ENCODE peak calls at places on chromosomes 5 and 9, in ten cellular contexts. T is OCI-LY7; R is CD4-positive, alpha-beta T cell; K is sigmoid colon; W is heart right ventricle; Z is upper lobe of right lung; D is tibial artery; O is fibroblast of lung; C is PC-9; M is brain microvascular endothelial cell. P is an unnamed sample.

GRCh38 chr9:94867281-94867841 is 140.9 kb downstream of the AOPEP start:
- DNase-seq in M (peak), K (peak), T (no peak), W (peak), C (peak), O (peak), Z (peak), D (peak), R (no peak), P (no peak)

GRCh38 chr5:93141969-93142368 is 439.1 kb downstream of the NR2F1-AS1 start:
- DNase-seq in C (no peak), W (no peak), K (no peak), T (no peak), R (no peak), M (no peak), D (no peak), Z (no peak), O (peak), P (no peak)

GRCh38 chr5:157581870-157582269 is 6.3 kb upstream of the ADAM19 start:
- DNase-seq in M (no peak), Z (no peak), D (no peak), T (no peak), O (no peak), C (no peak), W (no peak), R (no peak), K (no peak), P (no peak)

GRCh38 chr9:137295313-137296213 is 6.5 kb downstream of the NRARP start:
- DNase-seq in K (no peak), Z (peak), C (peak), M (no peak), W (peak), T (peak), O (no peak), R (peak), D (no peak), P (no peak)

GRCh38 chr9:68705636-68706578 is 867 bp downstream of the PIP5K1B start:
- DNase-seq in W (peak), D (no peak), T (no peak), R (no peak), Z (no peak), O (peak), M (no peak), C (no peak), K (peak), P (no peak)

GRCh38 chr5:175166013-175166412 is 278.0 kb downstream of the DRD1 start:
- DNase-seq in T (no peak), K (no peak), D (no peak), Z (no peak), C (no peak), M (no peak), O (no peak), W (no peak), R (no peak), P (no peak)

GRCh38 chr5:135051399-135051798 is 17.4 kb upstream of the PITX1 start:
- DNase-seq in T (peak), K (no peak), O (no peak), C (no peak), Z (no peak), D (no peak), R (no peak), M (no peak), W (no peak), P (no peak)

GRCh38 chr5:5483880-5484595 is 61.6 kb downstream of the ICE1 start:
- DNase-seq in D (no peak), W (no peak), K (no peak), T (no peak), R (no peak), Z (no peak), C (no peak), M (peak), O (peak), P (no peak)

GRCh38 chr5:80761966-80762365 is 107.2 kb upstream of the DHFR start:
- DNase-seq in D (no peak), M (no peak), C (no peak), R (no peak), T (no peak), O (no peak), W (no peak), K (no peak), Z (no peak), P (no peak)

GRCh38 chr5:172189693-172190296 is 1.8 kb upstream of the STK10 start:
- DNase-seq in R (no peak), O (no peak), D (no peak), C (no peak), Z (no peak), M (no peak), W (no peak), K (no peak), T (no peak), P (no peak)

GRCh38 chr5:172186114-172186695 is 1.8 kb downstream of the STK10 start:
- DNase-seq in K (peak), W (no peak), Z (no peak), D (no peak), O (no peak), R (no peak), M (no peak), T (no peak), C (no peak), P (no peak)

GRCh38 chr5:172187118-172188032 is 649 bp downstream of the STK10 start:
- DNase-seq in W (peak), Z (peak), O (peak), D (peak), R (peak), C (peak), K (peak), T (peak), M (peak), P (no peak)

GRCh38 chr5:172188033-172188892 is at the start of gene STK10:
- DNase-seq in K (peak), M (peak), O (peak), W (peak), C (peak), T (peak), R (peak), Z (peak), D (peak), P (peak)

DNA sequence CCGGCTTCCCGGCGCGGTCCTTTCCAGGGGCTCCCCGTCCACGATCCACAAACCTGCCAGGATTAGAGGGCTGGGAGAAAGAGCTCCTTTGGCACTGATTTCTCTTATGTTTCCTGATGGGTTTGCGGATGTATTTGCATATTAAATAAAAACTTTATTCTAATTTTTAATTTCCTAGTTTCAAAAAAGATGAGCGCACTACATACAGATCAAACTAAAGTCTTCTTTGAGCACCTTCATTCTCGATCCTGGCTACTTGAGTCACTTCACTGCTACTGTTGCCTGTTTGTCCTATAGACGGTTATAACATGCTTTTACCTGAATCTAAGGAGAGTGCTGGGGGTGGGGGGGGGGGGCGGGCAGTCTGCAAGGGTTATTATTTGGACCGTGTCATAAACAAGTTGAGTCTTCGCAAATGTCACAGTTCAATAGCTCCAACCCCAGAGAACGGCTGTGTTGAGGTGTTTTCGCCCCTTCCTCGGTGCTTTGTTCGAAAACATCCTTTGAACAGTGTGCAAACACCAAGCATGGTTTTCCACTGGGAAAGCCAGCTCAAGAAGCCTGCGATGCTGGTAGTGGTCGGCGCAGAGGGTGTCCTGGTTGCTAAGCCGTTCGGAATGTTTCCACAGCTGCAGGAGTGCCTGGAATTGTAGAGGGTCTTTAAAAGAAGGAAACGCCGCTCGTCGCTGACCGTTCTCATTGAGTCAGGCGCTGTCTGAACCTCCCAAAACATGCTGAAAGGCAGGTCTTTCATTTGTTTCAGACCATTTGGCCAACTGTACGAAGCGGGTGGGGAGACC is 1.1 kb upstream of the STK10 start:
- DNase-seq in T (no peak), Z (no peak), R (no peak), K (peak), O (no peak), W (no peak), D (no peak), C (no peak), M (peak), P (no peak)
- H3K27ac ChIP-seq in T (no peak), Z (peak), R (no peak), K (peak), O (no peak), W (no peak), D (peak), C (no peak), M (peak), P (no peak)

DNA sequence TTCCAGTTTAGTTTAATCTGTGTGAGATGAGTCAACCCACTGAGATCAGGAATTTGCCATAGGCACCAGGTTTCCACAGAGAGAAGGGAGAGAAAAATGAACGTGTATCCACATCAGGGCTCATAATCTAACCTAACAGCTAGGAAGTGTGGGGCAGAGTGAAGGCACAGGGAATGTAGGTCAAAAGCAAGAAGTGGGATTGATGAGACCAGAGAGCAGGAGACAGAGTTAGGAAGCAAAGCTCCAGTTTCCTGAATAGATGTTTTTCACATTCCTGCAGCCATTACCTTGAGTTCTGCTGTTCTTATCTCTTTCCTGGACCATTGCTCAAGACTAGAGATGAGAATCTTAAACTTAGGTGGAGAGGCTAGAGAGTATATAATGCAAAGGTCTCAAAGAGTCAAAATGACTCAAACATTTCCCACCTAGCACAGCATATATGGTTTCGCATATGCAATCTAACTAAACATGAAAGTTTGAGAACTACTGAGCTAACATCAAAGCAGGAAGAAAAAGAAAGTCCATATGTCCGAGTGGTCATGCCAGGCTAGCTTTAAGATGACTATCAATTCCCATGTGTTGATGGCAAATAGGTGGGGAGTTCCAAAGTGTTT is 41.1 kb upstream of the GNAQ start:
- DNase-seq in O (no peak), K (no peak), W (no peak), D (no peak), C (no peak), M (no peak), R (no peak), T (no peak), Z (no peak), P (no peak)
- H3K27ac ChIP-seq in O (no peak), K (no peak), W (no peak), D (no peak), C (no peak), M (no peak), R (no peak), T (no peak), Z (no peak), P (no peak)

GRCh38 chr5:15575566-15576195 is 75.7 kb downstream of the FBXL7 start:
- DNase-seq in R (no peak), K (no peak), D (no peak), C (no peak), O (peak), M (no peak), Z (no peak), W (no peak), T (no peak), P (no peak)
- H3K27ac ChIP-seq in R (no peak), K (peak), D (peak), C (no peak), O (no peak), M (no peak), Z (no peak), W (peak), T (no peak), P (no peak)

DNA sequence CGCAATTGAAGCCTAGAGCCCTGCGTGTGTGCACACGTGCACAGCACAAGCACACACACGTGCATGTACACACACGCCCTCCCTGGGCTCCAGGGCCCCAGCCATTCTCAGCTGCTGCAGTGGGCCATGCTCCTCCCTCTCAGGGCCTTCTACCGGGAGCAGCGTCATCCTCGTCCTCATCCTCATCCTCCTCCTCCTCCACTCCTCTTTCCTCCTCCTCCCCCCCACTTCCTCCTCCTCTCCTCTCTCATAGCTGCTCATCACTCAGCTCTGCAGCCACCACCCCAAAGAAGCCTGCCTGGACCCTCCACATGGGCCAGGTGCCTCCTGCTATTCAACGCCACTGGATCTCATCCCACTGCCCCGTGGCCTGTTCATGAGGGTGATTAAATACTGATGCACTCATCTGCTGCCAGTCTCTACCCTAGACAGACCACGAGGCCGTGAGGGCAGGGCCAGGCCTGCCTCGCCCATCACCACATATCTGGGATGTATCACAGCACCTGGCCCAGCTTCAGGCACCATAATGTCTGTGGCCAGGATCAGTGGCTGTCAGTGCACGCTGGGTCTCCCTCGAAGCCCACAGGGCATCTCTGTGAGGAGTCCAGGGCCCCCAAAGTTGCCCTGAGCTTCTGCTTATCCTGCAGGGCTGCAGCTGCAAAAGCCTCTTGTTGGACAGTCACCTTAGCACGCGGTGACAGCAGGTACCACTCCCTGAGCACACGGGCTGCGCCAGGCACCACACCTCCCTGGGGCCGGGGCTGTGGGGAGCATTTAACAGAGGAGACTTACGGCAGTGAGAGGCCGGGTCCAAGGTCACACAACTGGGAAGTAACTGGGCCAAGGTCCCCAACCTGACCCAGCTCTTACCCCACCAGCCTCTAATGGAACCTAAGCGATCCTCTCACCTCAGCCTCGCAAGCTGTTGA is 9.7 kb downstream of the FAM78A start:
- DNase-seq in C (no peak), D (no peak), Z (no peak), T (no peak), O (no peak), M (no peak), K (no peak), W (no peak), R (no peak), P (no peak)
- H3K27ac ChIP-seq in C (no peak), D (no peak), Z (peak), T (peak), O (no peak), M (no peak), K (no peak), W (peak), R (peak), P (no peak)

GRCh38 chr9:87212563-87213154 is 265.4 kb upstream of the GAS1 start:
- DNase-seq in K (no peak), W (no peak), M (no peak), D (no peak), R (no peak), Z (no peak), O (no peak), T (no peak), C (peak), P (no peak)
- H3K27ac ChIP-seq in K (no peak), W (no peak), M (no peak), D (no peak), R (no peak), Z (no peak), O (no peak), T (no peak), C (peak), P (no peak)

DNA sequence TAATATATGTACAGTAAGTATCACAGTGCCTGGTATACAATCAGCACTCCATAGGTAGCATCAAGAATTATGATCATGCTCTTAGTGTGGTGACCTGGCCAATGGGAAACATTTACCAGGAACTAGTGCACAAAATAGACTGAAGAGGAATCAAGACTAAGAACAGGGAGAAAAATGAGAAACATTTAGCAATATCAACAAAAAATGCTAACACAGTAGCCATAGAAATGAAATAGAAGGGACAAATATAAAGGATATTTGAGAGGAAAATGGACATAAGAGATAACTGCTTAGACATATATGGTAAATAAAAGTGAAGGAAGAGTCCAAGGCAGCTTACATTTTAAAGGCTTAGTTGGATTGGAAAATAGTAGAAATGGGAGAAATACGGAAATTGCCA is 16.5 kb upstream of the SPATA9 start:
- DNase-seq in D (no peak), O (no peak), Z (no peak), T (no peak), W (no peak), C (no peak), K (no peak), M (no peak), R (no peak), P (no peak)
- H3K27ac ChIP-seq in D (no peak), O (no peak), Z (no peak), T (no peak), W (no peak), C (no peak), K (no peak), M (no peak), R (no peak), P (no peak)

P was measured in iPS DF 6.9.